ENCODE peak calls at places on chromosomes 5 and 9, in four cellular contexts. R is transverse colon, L is right lobe of liver, S is heart right ventricle. W is an unnamed sample.

GRCh38 chr9:113481176-113481805 is 17.8 kb downstream of the RGS3 start:
- DNase-seq in S (no peak), L (peak; percentile 38), R (peak; percentile 52), W (no peak)

GRCh38 chr9:117290306-117290705 is 124.6 kb downstream of the ASTN2 start:
- DNase-seq in R (no peak), S (no peak), L (no peak), W (no peak)

GRCh38 chr5:172583931-172584511 is 57.0 kb upstream of the NEURL1B start:
- DNase-seq in S (peak; percentile 85), R (no peak), L (no peak), W (peak; percentile 85)

GRCh38 chr5:102946971-102947370 is 173.0 kb downstream of the GIN1 start:
- DNase-seq in L (no peak), R (no peak), S (peak; percentile 40), W (no peak)

GRCh38 chr5:67305913-67306710 is 109.5 kb upstream of the CD180 start:
- DNase-seq in R (no peak), S (no peak), L (no peak), W (no peak)

GRCh38 chr5:58077387-58077786 is 382.5 kb downstream of the PLK2 start:
- DNase-seq in L (no peak), R (no peak), S (no peak), W (no peak)

GRCh38 chr9:137621131-137621757 is 2.4 kb downstream of the EHMT1 start:
- DNase-seq in S (no peak), R (no peak), L (no peak), W (no peak)

GRCh38 chr5:143800715-143801114 is 11.2 kb upstream of the HMHB1 start:
- DNase-seq in R (no peak), S (no peak), L (no peak), W (no peak)

GRCh38 chr5:677131-678101 is 15.7 kb downstream of the TPPP start:
- DNase-seq in S (no peak), R (no peak), L (no peak), W (peak; percentile 13)

GRCh38 chr9:124220551-124221451 is 36.9 kb upstream of the NEK6 start:
- DNase-seq in R (peak; percentile 60), L (peak; percentile 94), S (peak; percentile 19), W (no peak)

GRCh38 chr9:124217839-124218437 is 39.8 kb upstream of the NEK6 start:
- DNase-seq in L (peak; percentile 42), S (no peak), R (no peak), W (no peak)

GRCh38 chr9:124221685-124222084 is 36.1 kb upstream of the NEK6 start:
- DNase-seq in S (no peak), R (no peak), L (no peak), W (no peak)

GRCh38 chr9:124218438-124219289 is 39.1 kb upstream of the NEK6 start:
- DNase-seq in R (peak; percentile 77), S (peak; percentile 44), L (peak; percentile 65), W (peak; percentile 53)

DNA sequence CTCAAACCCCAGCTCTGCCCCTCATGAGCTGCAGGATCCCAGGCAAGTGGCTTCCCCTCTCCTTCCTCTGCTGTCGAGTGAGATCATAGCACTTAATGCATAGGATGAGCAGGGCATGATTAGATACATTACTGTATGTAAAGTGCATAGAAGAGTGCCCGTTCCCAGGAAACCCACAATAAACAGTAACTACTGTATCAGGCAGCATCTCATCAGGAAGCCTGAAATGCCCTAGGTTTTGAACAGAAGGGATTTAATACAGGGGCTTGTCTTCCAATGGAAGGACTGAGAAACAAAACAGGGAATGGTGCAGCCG is 38.5 kb upstream of the NEK6 start:
- DNase-seq in S (no peak), L (peak; percentile 7), R (no peak), W (no peak)
- H3K4me1 ChIP-seq in S (peaks cover 21% of the 10 kb centered on the region), L (peaks cover 48% of the 10 kb centered on the region), R (peaks cover 16% of the 10 kb centered on the region), W (peaks cover 3% of the 10 kb centered on the region)

DNA sequence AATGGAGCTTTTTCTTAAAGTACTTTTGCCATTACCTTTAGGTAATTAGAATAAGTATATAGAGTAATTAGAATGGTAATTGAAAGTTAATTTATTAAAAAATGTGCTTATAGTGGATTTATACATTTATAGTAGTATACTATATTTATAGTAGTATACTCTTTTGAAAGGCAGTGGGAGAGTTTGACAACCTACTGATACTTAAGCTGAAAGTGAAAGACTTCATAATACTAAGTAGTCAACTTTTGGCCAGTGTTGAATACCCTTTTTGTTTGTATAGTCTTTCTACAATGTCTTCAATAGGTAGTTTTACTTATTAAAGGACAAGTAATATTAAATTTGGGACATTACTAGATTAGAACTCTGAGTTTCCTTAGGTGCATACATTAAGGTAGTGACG is 12.9 kb downstream of the SREK1 start:
- DNase-seq in R (no peak), L (no peak), S (no peak), W (no peak)
- H3K36me3 ChIP-seq in R (peaks cover 31% of the 10 kb centered on the region), L (no peaks in the 10 kb centered on the region), S (peaks cover 17% of the 10 kb centered on the region), W (no peaks in the 10 kb centered on the region)

GRCh38 chr9:28758971-28759370 is 1185.7 kb upstream of the C9orf72 start:
- DNase-seq in L (no peak), R (no peak), S (no peak), W (no peak)
- TF ChIP-seq CTCF in L (no peak), R (no peak), S (no peak), W (no peak)

DNA sequence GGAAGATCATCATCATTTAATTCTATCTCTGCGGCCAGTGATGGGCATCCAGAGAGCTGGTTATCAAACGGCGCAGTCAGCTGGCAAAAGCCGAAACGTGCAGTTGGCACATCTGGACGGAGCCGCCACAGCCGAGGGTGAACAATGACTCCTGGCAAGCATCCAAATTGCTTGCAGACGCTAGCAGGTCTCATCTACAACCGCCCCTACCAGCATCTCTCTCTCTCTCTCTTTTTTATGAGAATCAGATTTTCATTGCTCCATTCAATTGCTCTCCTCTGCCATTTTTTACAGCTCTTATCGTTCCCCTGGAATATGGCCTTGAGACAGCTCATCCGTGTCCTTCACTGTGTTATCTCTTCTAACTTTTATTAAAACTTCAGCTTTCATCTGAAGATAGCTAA is 165.2 kb downstream of the MAPKAP1 start:
- DNase-seq in L (no peak), S (peak; percentile 40), R (no peak), W (no peak)
- H3K4me1 ChIP-seq in L (peaks cover 16% of the 10 kb centered on the region), S (peaks cover 22% of the 10 kb centered on the region), R (peaks cover 4% of the 10 kb centered on the region), W (peaks cover 5% of the 10 kb centered on the region)

W was measured in psoas muscle.